ENCODE peak calls at places on chromosome 20, in eight cellular contexts. K is aorta, N is amniotic stem cell, E is iPS DF 6.9, T is nephron progenitor cell, O is EL, F is osteocyte, D is hypothalamus. Y is an unnamed sample.

GRCh38 chr20:62860924-62861691 is 514 bp downstream of the TCFL5 start:
- DNase-seq in D (no peak), K (no peak), F (no peak), O (peak; percentile 28), T (no peak), N (no peak), E (no peak), Y (no peak)

GRCh38 chr20:43731927-43732326 is 5.1 kb upstream of the GTSF1L start:
- DNase-seq in O (no peak), E (no peak), F (no peak), N (no peak), K (no peak), T (no peak), D (no peak), Y (no peak)

GRCh38 chr20:57999465-58000111 is 228.9 kb downstream of the ANKRD60 start:
- DNase-seq in K (peak; percentile 64), T (no peak), D (no peak), N (no peak), E (no peak), O (no peak), F (no peak), Y (no peak)

GRCh38 chr20:17545127-17545526 is 13.9 kb upstream of the BFSP1 start:
- DNase-seq in O (no peak), T (no peak), D (no peak), N (no peak), F (no peak), E (no peak), K (no peak), Y (no peak)

GRCh38 chr20:49518576-49518975 is 36.1 kb upstream of the KCNB1 start:
- DNase-seq in E (no peak), K (no peak), N (no peak), T (no peak), F (no peak), D (no peak), O (no peak), Y (no peak)

GRCh38 chr20:8361008-8361652 is 229.1 kb downstream of the PLCB1 start:
- DNase-seq in F (no peak), K (no peak), O (peak; percentile 72), N (no peak), D (no peak), E (no peak), T (no peak), Y (no peak)

GRCh38 chr20:15637971-15638754 is 935.1 kb downstream of the KIF16B start:
- DNase-seq in F (no peak), E (no peak), N (no peak), K (no peak), D (no peak), T (no peak), O (no peak), Y (no peak)

GRCh38 chr20:25045343-25045712 is 12.6 kb downstream of the ACSS1 start:
- DNase-seq in O (no peak), N (no peak), T (no peak), F (no peak), E (no peak), K (peak; percentile 40), D (no peak), Y (peak; percentile 60)

GRCh38 chr20:3218307-3218988 is 9.2 kb downstream of the ITPA start:
- DNase-seq in O (peak; percentile 36), F (no peak), T (peak; percentile 86), K (peak; percentile 66), E (no peak), D (peak; percentile 29), N (no peak), Y (no peak)

GRCh38 chr20:62229667-62230066 is 8.7 kb upstream of the OSBPL2 start:
- DNase-seq in T (no peak), N (no peak), E (no peak), F (no peak), K (no peak), O (no peak), D (no peak), Y (no peak)

GRCh38 chr20:46087161-46087560 is 2.6 kb downstream of the NCOA5 start:
- DNase-seq in E (no peak), K (no peak), T (no peak), F (no peak), N (no peak), O (no peak), D (no peak), Y (no peak)

GRCh38 chr20:10239954-10240353 is 21.3 kb downstream of the SNAP25 start:
- DNase-seq in T (no peak), F (no peak), D (no peak), N (no peak), O (peak; percentile 50), K (no peak), E (no peak), Y (no peak)

GRCh38 chr20:32898721-32899120 is 40.0 kb downstream of the EFCAB8 start:
- DNase-seq in D (no peak), O (peak; percentile 69), T (no peak), F (no peak), N (peak; percentile 26), E (no peak), K (no peak), Y (no peak)

GRCh38 chr20:25459916-25460590 is 52.6 kb downstream of the GINS1 start:
- DNase-seq in D (no peak), T (no peak), N (no peak), K (no peak), E (no peak), O (no peak), F (no peak), Y (no peak)

GRCh38 chr20:29689411-29690225 is 1567.8 kb upstream of the DEFB115 start:
- DNase-seq in F (no peak), N (no peak), T (no peak), K (no peak), D (no peak), E (no peak), O (no peak), Y (peak; percentile 54)

GRCh38 chr20:45337367-45338120 is 10.7 kb downstream of the SDC4 start:
- DNase-seq in D (peak; percentile 12), F (no peak), N (peak; percentile 91), K (peak; percentile 85), O (peak; percentile 98), E (no peak), T (no peak), Y (peak; percentile 88)

GRCh38 chr20:49586967-49587587 is 19.1 kb upstream of the PTGIS start:
- DNase-seq in E (no peak), F (no peak), O (peak; percentile 54), K (no peak), N (peak; percentile 82), T (no peak), D (no peak), Y (no peak)

GRCh38 chr20:49768204-49769124 is 44.2 kb upstream of the SLC9A8 start:
- DNase-seq in T (no peak), F (no peak), E (peak; percentile 76), K (peak; percentile 53), D (no peak), O (peak; percentile 78), N (no peak), Y (no peak)

GRCh38 chr20:62308102-62308822 is 5.5 kb downstream of the ADRM1 start:
- DNase-seq in F (no peak), K (no peak), N (no peak), D (no peak), E (no peak), T (no peak), O (no peak), Y (no peak)

GRCh38 chr20:62921119-62921687 is 5.1 kb downstream of the DIDO1 start:
- DNase-seq in D (no peak), T (peak; percentile 62), N (no peak), F (no peak), E (no peak), K (no peak), O (peak; percentile 54), Y (no peak)

Y was measured in coronary artery.